ENCODE peak calls at places on chromosomes 5 and 9, in seven cellular contexts. A is H9, Q is IMR-90, B is mesendoderm, Z is neuronal stem cell, K is trophoblast cell, G is H1. M is an unnamed sample.

GRCh38 chr9:35723908-35724307 is 8.1 kb downstream of the TLN1 start:
- DNase-seq in A (no peak), Q (no peak), B (no peak), Z (no peak), K (no peak), G (no peak), M (no peak)

GRCh38 chr9:108536836-108537601 is 318.8 kb downstream of the ACTL7B start:
- DNase-seq in A (no peak), Q (peak), B (no peak), Z (no peak), K (peak), G (no peak), M (no peak)

GRCh38 chr9:14356376-14356775 is 42.4 kb upstream of the NFIB start:
- DNase-seq in A (no peak), Q (no peak), B (no peak), Z (no peak), K (no peak), G (no peak), M (no peak)

GRCh38 chr5:150313501-150313900 is 10.8 kb upstream of the ARSI start:
- DNase-seq in A (no peak), Q (no peak), B (no peak), Z (no peak), K (no peak), G (no peak), M (no peak)

GRCh38 chr5:99715921-99716320 is 787.1 kb upstream of the CHD1 start:
- DNase-seq in A (no peak), Q (no peak), B (no peak), Z (no peak), K (no peak), G (no peak), M (no peak)

GRCh38 chr5:39671421-39672110 is 246.8 kb upstream of the DAB2 start:
- DNase-seq in A (no peak), Q (no peak), B (no peak), Z (no peak), K (no peak), G (no peak), M (no peak)

GRCh38 chr5:127660048-127660733 is 11.3 kb downstream of the CTXN3 start:
- DNase-seq in A (no peak), Q (no peak), B (no peak), Z (peak), K (no peak), G (no peak), M (no peak)

GRCh38 chr5:30765227-30765626 is 428.3 kb upstream of the CDH6 start:
- DNase-seq in A (no peak), Q (peak), B (no peak), Z (no peak), K (peak), G (no peak), M (peak)

GRCh38 chr9:68934319-68934644 is 79.6 kb downstream of the PRKACG start:
- DNase-seq in A (no peak), Q (no peak), B (no peak), Z (no peak), K (no peak), G (no peak), M (no peak)

GRCh38 chr9:19493174-19493811 is 84.5 kb downstream of the ACER2 start:
- DNase-seq in A (peak), Q (peak), B (peak), Z (peak), K (peak), G (peak), M (peak)

GRCh38 chr5:158532739-158533138 is 567.0 kb downstream of the EBF1 start:
- DNase-seq in A (no peak), Q (no peak), B (no peak), Z (no peak), K (no peak), G (no peak), M (no peak)

GRCh38 chr9:68704804-68705635 is at the start of gene PIP5K1B:
- DNase-seq in A (peak), Q (peak), B (peak), Z (peak), K (peak), G (no peak), M (peak)

GRCh38 chr5:14928661-14929060 is 57.1 kb upstream of the ANKH start:
- DNase-seq in A (no peak), Q (peak), B (no peak), Z (no peak), K (no peak), G (no peak), M (no peak)

GRCh38 chr5:76819851-76820280 is 1.0 kb downstream of the F2RL1 start:
- DNase-seq in A (no peak), Q (no peak), B (peak), Z (no peak), K (peak), G (no peak), M (peak)

GRCh38 chr9:8332296-8332695 is 532.7 kb upstream of the DMAC1 start:
- DNase-seq in A (no peak), Q (no peak), B (peak), Z (no peak), K (no peak), G (no peak), M (peak)

GRCh38 chr5:172925336-172925948 is 33.8 kb upstream of the RPL26L1 start:
- DNase-seq in A (no peak), Q (no peak), B (no peak), Z (no peak), K (no peak), G (no peak), M (no peak)

GRCh38 chr5:124419531-124419930 is 326.9 kb downstream of the ZNF608 start:
- DNase-seq in A (no peak), Q (no peak), B (no peak), Z (no peak), K (no peak), G (no peak), M (no peak)
- H3K23ac ChIP-seq in A (no peak), Q (no peak), B (no peak), Z (no peak), K (no peak), G (no peak), M (no peak)

GRCh38 chr5:97209343-97209742 is 26.3 kb upstream of the RIOK2 start:
- DNase-seq in A (no peak), Q (no peak), B (no peak), Z (no peak), K (no peak), G (no peak), M (no peak)

GRCh38 chr5:97208184-97208713 is 25.2 kb upstream of the RIOK2 start:
- DNase-seq in A (no peak), Q (no peak), B (no peak), Z (no peak), K (no peak), G (no peak), M (no peak)

DNA sequence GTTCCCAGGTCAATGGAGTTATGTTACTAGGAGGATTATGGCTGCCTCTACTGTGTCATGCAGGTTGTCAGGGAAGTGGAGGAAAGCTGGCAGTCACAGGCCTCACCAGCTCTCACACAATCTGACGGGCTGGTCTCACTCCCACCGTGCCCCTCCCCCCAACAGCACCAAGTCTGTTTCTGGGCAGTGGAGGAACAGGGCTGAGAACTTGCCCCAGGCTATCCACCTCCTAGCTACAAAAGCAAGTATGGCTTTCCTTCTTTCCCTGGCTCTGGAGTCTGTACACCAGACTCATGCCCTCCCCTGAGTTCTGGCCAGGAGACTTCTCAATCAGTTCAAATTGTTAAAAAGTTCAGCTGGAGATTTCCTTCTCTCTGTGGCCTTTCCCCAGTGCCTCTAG is 25.7 kb upstream of the RIOK2 start:
- DNase-seq in A (no peak), Q (no peak), B (no peak), Z (no peak), K (no peak), G (no peak), M (no peak)
- H3K23ac ChIP-seq in A (no peak), Q (no peak), B (no peak), Z (no peak), K (no peak), G (no peak), M (no peak)

GRCh38 chr9:133476941-133477340 is 2.0 kb downstream of the SLC2A6 start:
- DNase-seq in A (no peak), Q (no peak), B (no peak), Z (no peak), K (no peak), G (no peak), M (no peak)
- H3K23ac ChIP-seq in A (no peak), Q (no peak), B (no peak), Z (peak), K (no peak), G (no peak), M (no peak)

GRCh38 chr5:55853818-55854217 is 2.7 kb downstream of the IL31RA start:
- DNase-seq in A (no peak), Q (peak), B (no peak), Z (no peak), K (no peak), G (no peak), M (peak)

GRCh38 chr5:55857247-55857640 is 6.1 kb downstream of the IL31RA start:
- DNase-seq in A (no peak), Q (no peak), B (no peak), Z (no peak), K (no peak), G (no peak), M (no peak)

GRCh38 chr5:55853271-55853670 is 2.1 kb downstream of the IL31RA start:
- DNase-seq in A (no peak), Q (no peak), B (no peak), Z (no peak), K (no peak), G (no peak), M (no peak)

GRCh38 chr5:55856511-55857246 is 5.5 kb downstream of the IL31RA start:
- DNase-seq in A (no peak), Q (no peak), B (no peak), Z (no peak), K (no peak), G (no peak), M (no peak)

DNA sequence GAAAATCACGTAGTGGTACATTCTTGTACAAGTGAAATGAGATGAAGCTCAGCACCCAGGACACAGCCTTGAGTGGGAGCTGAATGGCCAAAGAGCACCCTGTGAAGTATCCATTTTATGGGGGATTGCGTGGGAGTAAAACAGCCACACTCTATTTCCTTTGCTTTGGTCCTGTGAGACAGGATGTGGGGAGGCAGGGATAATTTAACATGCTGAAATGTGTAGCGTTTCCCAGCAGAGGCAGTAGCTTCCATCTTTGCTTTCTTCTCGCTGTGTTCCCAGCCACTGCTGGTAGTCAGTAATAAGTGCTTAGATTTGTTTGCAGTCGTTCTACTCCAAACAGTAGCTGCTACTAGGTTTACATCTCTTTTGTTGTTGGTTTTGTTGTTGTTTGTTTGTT is 4.4 kb downstream of the IL31RA start:
- DNase-seq in A (no peak), Q (peak), B (peak), Z (no peak), K (no peak), G (no peak), M (no peak)
- H3K23ac ChIP-seq in A (no peak), Q (no peak), B (no peak), Z (no peak), K (no peak), G (no peak), M (no peak)

DNA sequence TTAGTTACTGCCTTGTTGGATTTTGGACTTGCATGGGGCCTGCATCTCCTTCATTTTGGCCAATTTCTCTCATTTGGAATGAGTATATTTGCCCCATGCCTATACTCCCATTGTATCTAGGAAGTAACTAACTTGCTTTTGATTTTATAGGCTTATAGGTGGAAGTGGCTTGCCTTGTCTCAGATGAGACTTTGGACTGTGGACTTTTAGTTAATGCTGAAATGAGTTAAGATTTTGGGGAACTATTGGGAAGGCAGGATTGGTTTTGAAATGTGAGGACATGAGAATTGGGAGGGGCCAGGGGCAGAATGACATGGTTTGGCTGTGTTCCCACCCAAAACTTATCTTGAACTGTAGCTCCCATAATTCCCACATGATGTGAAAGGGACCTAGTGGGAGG is 42.5 kb upstream of the SMARCA2 start:
- DNase-seq in A (no peak), Q (no peak), B (no peak), Z (no peak), K (no peak), G (no peak), M (no peak)
- H3K23ac ChIP-seq in A (no peak), Q (no peak), B (no peak), Z (no peak), K (no peak), G (no peak), M (no peak)

GRCh38 chr9:130310456-130310855 is 44.9 kb downstream of the HMCN2 start:
- DNase-seq in A (no peak), Q (no peak), B (no peak), Z (no peak), K (no peak), G (no peak), M (no peak)
- H3K23ac ChIP-seq in A (no peak), Q (no peak), B (no peak), Z (no peak), K (no peak), G (no peak), M (no peak)

GRCh38 chr9:99003308-99003707 is 59.6 kb downstream of the COL15A1 start:
- DNase-seq in A (peak), Q (no peak), B (no peak), Z (no peak), K (no peak), G (no peak), M (no peak)
- H3K23ac ChIP-seq in A (no peak), Q (no peak), B (no peak), Z (peak), K (no peak), G (no peak), M (no peak)

GRCh38 chr9:91714020-91714721 is 235.9 kb downstream of the ROR2 start:
- DNase-seq in A (peak), Q (peak), B (peak), Z (peak), K (peak), G (peak), M (peak)
- H3K23ac ChIP-seq in A (no peak), Q (no peak), B (no peak), Z (no peak), K (no peak), G (no peak), M (no peak)